ENCODE peak calls at places on chromosomes 4 and X, in eight cellular contexts. X is LoVo; A is NCI-H2029 treated with DMSO at 0.1 percent for 48 hours; D is heart right ventricle; K is immature natural killer cell; B is activated CD8-positive, alpha-beta T cell treated with anti-CD3 and anti-CD28 coated beads, Interleukin-2, amount 10 ng/mL, durations not matched to agents 7 days and 5 days; R is stimulated activated naive B cell treated with anti-CD40 and anti-IgM and Interleukin-4, amounts not matched to agents 10 μg/mL and 1 μg/mL and 100 μg/mL, for 72 hours; P is bronchial epithelial cell. L is an unnamed sample.

GRCh38 chr4:95124906-95125504 is 367.2 kb downstream of the BMPR1B start:
- DNase-seq in X (peak), A (no peak), D (peak), K (no peak), B (no peak), R (no peak), P (peak), L (no peak)

GRCh38 chr4:182916483-182917181 is 554 bp downstream of the DCTD start:
- DNase-seq in X (peak), A (peak), D (peak), K (no peak), B (peak), R (peak), P (peak), L (peak)

GRCh38 chr4:88900432-88900831 is 156.6 kb downstream of the FAM13A start:
- DNase-seq in X (no peak), A (no peak), D (no peak), K (no peak), B (no peak), R (no peak), P (peak), L (no peak)

GRCh38 chrX:13220916-13221315 is 98.9 kb downstream of the ATXN3L start:
- DNase-seq in X (peak), A (no peak), D (no peak), K (no peak), B (no peak), R (no peak), P (peak), L (no peak)

GRCh38 chr4:53920116-53920515 is 144.3 kb downstream of the CHIC2 start:
- DNase-seq in X (no peak), A (no peak), D (no peak), K (no peak), B (no peak), R (no peak), P (peak), L (no peak)

GRCh38 chr4:93313207-93313606 is 515.3 kb upstream of the ATOH1 start:
- DNase-seq in X (no peak), A (no peak), D (no peak), K (no peak), B (no peak), R (no peak), P (peak), L (no peak)

GRCh38 chr4:121192500-121192899 is 28.4 kb upstream of the TNIP3 start:
- DNase-seq in X (peak), A (peak), D (no peak), K (peak), B (no peak), R (no peak), P (peak), L (no peak)

GRCh38 chrX:97267916-97268680 is 384.4 kb downstream of the RPA4 start:
- DNase-seq in X (no peak), A (no peak), D (no peak), K (no peak), B (no peak), R (no peak), P (no peak), L (no peak)

GRCh38 chr4:169121920-169122319 is 111.9 kb upstream of the CBR4 start:
- DNase-seq in X (no peak), A (no peak), D (no peak), K (no peak), B (no peak), R (no peak), P (peak), L (no peak)

GRCh38 chr4:126727461-126727860 is 905.3 kb upstream of the INTU start:
- DNase-seq in X (no peak), A (no peak), D (no peak), K (no peak), B (no peak), R (no peak), P (peak), L (no peak)

GRCh38 chr4:5222951-5223350 is 171.7 kb downstream of the STK32B start:
- DNase-seq in X (no peak), A (no peak), D (no peak), K (no peak), B (no peak), R (no peak), P (no peak), L (no peak)

GRCh38 chr4:25107827-25108516 is 52.3 kb downstream of the SEPSECS start:
- DNase-seq in X (no peak), A (peak), D (peak), K (no peak), B (no peak), R (no peak), P (peak), L (no peak)

GRCh38 chr4:109729155-109729562 is 711 bp downstream of the PLA2G12A start:
- DNase-seq in X (peak), A (no peak), D (no peak), K (no peak), B (peak), R (no peak), P (peak), L (no peak)

GRCh38 chrX:115539841-115540240 is 21.1 kb upstream of the PLS3 start:
- DNase-seq in X (no peak), A (no peak), D (no peak), K (no peak), B (no peak), R (no peak), P (no peak), L (no peak)

GRCh38 chr4:145347684-145348083 is 134.0 kb upstream of the SMAD1 start:
- DNase-seq in X (no peak), A (no peak), D (no peak), K (no peak), B (no peak), R (no peak), P (no peak), L (no peak)

GRCh38 chr4:92636038-92636825 is 332.5 kb downstream of the GRID2 start:
- DNase-seq in X (no peak), A (no peak), D (no peak), K (no peak), B (no peak), R (no peak), P (no peak), L (no peak)

GRCh38 chr4:13347517-13348125 is 136.5 kb downstream of the RAB28 start:
- DNase-seq in X (no peak), A (no peak), D (no peak), K (no peak), B (no peak), R (no peak), P (no peak), L (no peak)

GRCh38 chrX:23554304-23554703 is 113.0 kb upstream of the PRDX4 start:
- DNase-seq in X (peak), A (peak), D (no peak), K (no peak), B (no peak), R (no peak), P (peak), L (no peak)

GRCh38 chr4:40316782-40317635 is 18.1 kb upstream of the CHRNA9 start:
- DNase-seq in X (peak), A (no peak), D (peak), K (peak), B (peak), R (peak), P (peak), L (peak)

GRCh38 chr4:152981278-152981677 is 45.2 kb downstream of the FHDC1 start:
- DNase-seq in X (no peak), A (no peak), D (no peak), K (no peak), B (no peak), R (no peak), P (peak), L (no peak)

GRCh38 chrX:100083146-100083715 is 326.8 kb downstream of the PCDH19 start:
- DNase-seq in X (no peak), A (no peak), D (no peak), K (no peak), B (no peak), R (no peak), P (peak), L (no peak)

GRCh38 chr4:112099701-112100289 is 45.5 kb upstream of the FAM241A start:
- DNase-seq in X (peak), A (peak), D (no peak), K (peak), B (no peak), R (no peak), P (peak), L (no peak)

GRCh38 chr4:52126946-52127345 is 75.8 kb downstream of the SPATA18 start:
- DNase-seq in X (no peak), A (no peak), D (no peak), K (no peak), B (no peak), R (no peak), P (peak), L (no peak)

GRCh38 chr4:108849611-108850406 is 87.0 kb upstream of the ETNPPL start:
- DNase-seq in X (no peak), A (no peak), D (no peak), K (no peak), B (peak), R (no peak), P (peak), L (no peak)

GRCh38 chrX:7730071-7730470 is 112.9 kb upstream of the VCX start:
- DNase-seq in X (no peak), A (no peak), D (no peak), K (no peak), B (no peak), R (no peak), P (no peak), L (no peak)

GRCh38 chr4:41377196-41377595 is 120.5 kb downstream of the UCHL1 start:
- DNase-seq in X (no peak), A (no peak), D (no peak), K (no peak), B (no peak), R (no peak), P (no peak), L (no peak)

GRCh38 chr4:10106421-10107039 is 10.1 kb downstream of the WDR1 start:
- DNase-seq in X (peak), A (no peak), D (peak), K (peak), B (peak), R (peak), P (peak), L (peak)

GRCh38 chr4:166045457-166045856 is 172.4 kb downstream of the TLL1 start:
- DNase-seq in X (no peak), A (no peak), D (no peak), K (no peak), B (no peak), R (no peak), P (no peak), L (no peak)

GRCh38 chr4:168587326-168588125 is 90.7 kb downstream of the PALLD start:
- DNase-seq in X (peak), A (no peak), D (peak), K (no peak), B (no peak), R (no peak), P (peak), L (no peak)

GRCh38 chrX:108584617-108585211 is 145.1 kb downstream of the COL4A5 start:
- DNase-seq in X (no peak), A (no peak), D (no peak), K (no peak), B (no peak), R (no peak), P (peak), L (no peak)

GRCh38 chr4:19063662-19064061 is 1042.1 kb upstream of the LCORL start:
- DNase-seq in X (no peak), A (no peak), D (no peak), K (no peak), B (no peak), R (no peak), P (no peak), L (no peak)

L was measured in natural killer cell treated with Interleukin-12 subunit alpha and Interleukin-12 subunit beta and Interleukin-15 and Interleukin-18, amount 100 ng/mL, for 72 hours.